ENCODE peak calls at places on chromosome 22, in nine cellular contexts. U, H, S, Z, L, W, E, M and F are unnamed samples.

GRCh38 chr22:36339171-36340065 is 48.3 kb downstream of the MYH9 start:
- DNase-seq in S (no peak), W (no peak), L (no peak), H (no peak), Z (no peak), E (no peak), U (no peak), M (no peak), F (no peak)

GRCh38 chr22:39153220-39153860 is 860 bp upstream of the CBX7 start:
- DNase-seq in S (no peak), E (no peak), H (no peak), L (peak; percentile 57), M (peak; percentile 65), Z (no peak), U (peak; percentile 72), W (no peak), F (no peak)

GRCh38 chr22:33050614-33051230 is 7.5 kb downstream of the SYN3 start:
- DNase-seq in E (no peak), U (no peak), H (no peak), M (no peak), S (no peak), Z (no peak), W (no peak), L (peak; percentile 72), F (no peak)

GRCh38 chr22:46425011-46425410 is 89.5 kb downstream of the TRMU start:
- DNase-seq in W (no peak), H (no peak), S (no peak), Z (no peak), U (no peak), L (no peak), E (no peak), M (no peak), F (no peak)

GRCh38 chr22:35559354-35560005 is 18.8 kb downstream of the RASD2 start:
- DNase-seq in Z (no peak), L (no peak), U (no peak), W (no peak), E (no peak), S (no peak), H (no peak), M (no peak), F (no peak)

GRCh38 chr22:44865193-44866057 is 113.0 kb downstream of the ARHGAP8 start:
- DNase-seq in E (peak; percentile 58), U (no peak), Z (no peak), M (no peak), S (no peak), H (no peak), W (no peak), L (peak; percentile 25), F (no peak)

GRCh38 chr22:17997456-17997855 is 26.9 kb downstream of the MICAL3 start:
- DNase-seq in Z (no peak), U (peak; percentile 52), M (no peak), W (no peak), S (no peak), L (no peak), E (no peak), H (no peak), F (no peak)

GRCh38 chr22:21100149-21101032 is 54.6 kb downstream of the LRRC74B start:
- DNase-seq in W (no peak), L (no peak), M (no peak), E (no peak), S (no peak), U (no peak), H (no peak), Z (no peak), F (no peak)

GRCh38 chr22:49725516-49725915 is 102.2 kb downstream of the BRD1 start:
- DNase-seq in W (no peak), H (no peak), Z (no peak), M (no peak), S (no peak), E (peak; percentile 47), L (no peak), U (no peak), F (peak; percentile 87)

GRCh38 chr22:49726022-49726681 is 101.5 kb downstream of the BRD1 start:
- DNase-seq in M (no peak), W (no peak), E (no peak), L (no peak), Z (no peak), S (no peak), U (no peak), H (no peak), F (peak; percentile 60)

GRCh38 chr22:49724893-49725489 is 102.7 kb downstream of the BRD1 start:
- DNase-seq in H (peak; percentile 90), S (no peak), E (peak; percentile 83), W (peak; percentile 67), U (no peak), M (peak; percentile 79), L (no peak), Z (no peak), F (peak; percentile 92)

GRCh38 chr22:49723478-49724029 is 104.1 kb downstream of the BRD1 start:
- DNase-seq in L (no peak), W (no peak), U (no peak), H (no peak), E (no peak), M (no peak), S (no peak), Z (no peak), F (peak; percentile 70)

DNA sequence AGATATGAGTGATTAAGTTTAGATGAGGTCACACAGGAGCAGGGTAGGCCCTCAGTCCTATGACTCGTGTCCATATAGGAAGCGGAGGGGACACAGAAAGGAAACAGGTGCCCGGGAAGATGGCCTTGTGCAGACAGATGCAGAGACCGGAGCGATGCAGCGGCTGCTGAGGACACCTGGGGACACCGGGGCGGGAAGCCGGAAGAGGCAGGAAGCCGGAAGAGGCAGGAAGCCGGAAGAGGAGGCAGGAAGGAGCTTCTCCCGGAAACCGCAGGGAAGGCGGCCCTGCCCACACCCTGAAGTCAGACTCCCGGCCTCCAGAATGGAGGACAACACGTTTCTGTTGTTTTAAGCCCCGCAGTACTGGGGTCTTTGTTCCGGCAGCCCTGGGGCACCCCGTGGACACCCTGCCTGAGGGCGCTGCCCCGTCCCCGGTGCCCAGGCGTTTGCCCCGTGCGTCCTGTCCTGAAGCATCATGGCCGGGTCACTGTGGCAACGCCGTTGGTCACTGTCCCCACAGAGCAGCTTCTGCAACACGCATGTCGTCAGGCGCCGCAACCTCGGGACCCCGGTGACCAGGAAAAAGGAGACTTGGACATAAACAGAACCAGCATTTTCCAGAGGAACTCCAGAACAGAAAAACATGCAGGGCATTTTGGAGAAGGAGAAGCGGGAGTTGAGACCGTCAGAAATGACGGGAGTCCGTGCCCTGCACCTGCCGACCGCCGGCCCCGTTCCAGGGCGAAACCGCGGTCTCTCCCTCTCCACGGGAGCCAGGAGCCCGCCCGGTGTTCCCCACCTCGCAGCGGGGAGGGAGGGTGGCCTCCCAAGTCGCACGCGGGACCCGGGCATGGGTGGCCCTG is 103.4 kb downstream of the BRD1 start:
- DNase-seq in S (no peak), E (no peak), H (peak; percentile 69), L (no peak), U (no peak), Z (no peak), M (peak; percentile 65), W (no peak), F (peak; percentile 87)
- H3K4me3 ChIP-seq in S (no peak overlapping the region), E (peak overlapping the region; percentile 7), H (peak overlapping the region; percentile 43), L (no peak overlapping the region), U (peak overlapping the region; percentile 31), Z (no peak overlapping the region), M (peak overlapping the region; percentile 40), W (no peak overlapping the region), F (peak overlapping the region; percentile 38)

GRCh38 chr22:24140357-24140756 is 40.9 kb upstream of the SUSD2 start:
- DNase-seq in Z (no peak), U (no peak), L (no peak), H (no peak), S (no peak), W (no peak), E (no peak), M (no peak), F (no peak)
- H3K4me1 ChIP-seq in Z (peaks cover 24% of the 10 kb centered on the region), U (peaks cover 65% of the 10 kb centered on the region), L (no peaks in the 10 kb centered on the region), H (no peaks in the 10 kb centered on the region), S (no peaks in the 10 kb centered on the region), W (peaks cover under 1% of the 10 kb centered on the region), E (peaks cover 35% of the 10 kb centered on the region), M (peaks cover 48% of the 10 kb centered on the region), F (peaks cover 71% of the 10 kb centered on the region)

GRCh38 chr22:22883090-22883727 is 4.4 kb upstream of the IGLL5 start:
- DNase-seq in L (no peak), E (no peak), W (no peak), Z (no peak), S (no peak), M (no peak), H (no peak), U (no peak), F (no peak)

GRCh38 chr22:22884888-22885840 is 2.5 kb upstream of the IGLL5 start:
- DNase-seq in L (no peak), W (no peak), Z (no peak), U (no peak), M (no peak), H (no peak), S (no peak), E (no peak), F (no peak)

GRCh38 chr22:22882033-22882717 is 5.4 kb upstream of the IGLL5 start:
- DNase-seq in S (no peak), Z (no peak), M (no peak), U (no peak), W (no peak), E (no peak), L (peak; percentile 5), H (no peak), F (no peak)

GRCh38 chr22:22886546-22886945 is 1.1 kb upstream of the IGLL5 start:
- DNase-seq in M (no peak), H (no peak), U (no peak), W (no peak), Z (no peak), E (no peak), L (no peak), S (no peak), F (no peak)

DNA sequence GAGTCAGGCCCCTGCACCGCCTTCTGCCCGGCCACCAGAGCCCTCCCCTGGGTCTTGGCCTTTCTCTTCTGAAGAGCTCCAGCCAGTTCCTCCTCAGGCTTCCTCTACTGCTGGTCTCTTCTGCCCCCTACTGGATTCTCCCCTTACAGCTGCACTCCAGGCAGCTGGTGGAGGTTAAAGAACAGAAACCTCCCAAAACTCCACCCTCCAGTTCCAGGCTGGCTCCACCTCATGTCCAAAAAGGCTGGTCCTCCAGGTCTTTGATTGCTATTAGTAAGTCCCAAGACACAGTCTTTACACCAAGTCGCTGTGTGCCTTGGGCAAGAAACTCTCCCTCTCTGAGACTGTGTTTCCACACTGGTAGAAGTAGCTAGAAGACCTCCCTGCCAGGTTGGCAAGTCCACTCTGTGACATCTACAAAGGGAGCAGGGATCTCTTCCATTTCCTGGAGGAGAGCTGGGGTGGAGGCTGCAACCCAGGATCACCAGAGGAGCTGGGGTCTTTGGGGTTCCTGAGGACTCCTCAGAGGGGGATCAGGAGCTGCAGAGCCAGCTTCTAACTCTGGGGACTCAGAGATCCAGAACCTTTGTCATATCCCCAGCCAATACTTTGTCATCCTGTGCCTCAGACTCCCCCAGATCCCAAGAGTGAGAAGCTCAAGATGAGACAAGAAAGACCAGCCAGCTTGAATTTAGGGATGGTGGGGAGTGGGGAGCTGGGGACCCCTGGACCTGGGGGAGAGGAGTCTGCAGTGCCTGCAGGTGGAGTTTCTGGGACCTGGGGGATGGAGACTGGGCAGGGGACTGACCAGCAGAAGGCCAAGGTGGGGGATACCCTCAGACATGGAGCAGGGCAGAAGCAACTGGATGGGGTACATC is 3.4 kb upstream of the IGLL5 start:
- DNase-seq in M (no peak), H (peak; percentile 75), S (peak; percentile 43), E (no peak), L (peak; percentile 88), Z (no peak), W (peak; percentile 52), U (no peak), F (no peak)
- H3K4me3 ChIP-seq in M (no peak overlapping the region), H (no peak overlapping the region), S (no peak overlapping the region), E (no peak overlapping the region), L (no peak overlapping the region), Z (no peak overlapping the region), W (no peak overlapping the region), U (no peak overlapping the region), F (no peak overlapping the region)

GRCh38 chr22:43292633-43293025 is 50.5 kb downstream of the SCUBE1 start:
- DNase-seq in Z (no peak), U (no peak), L (no peak), S (no peak), E (no peak), H (peak; percentile 23), W (no peak), M (no peak), F (no peak)
- H3K4me1 ChIP-seq in Z (no peaks in the 10 kb centered on the region), U (peaks cover 32% of the 10 kb centered on the region), L (no peaks in the 10 kb centered on the region), S (no peaks in the 10 kb centered on the region), E (peaks cover 14% of the 10 kb centered on the region), H (peaks cover 11% of the 10 kb centered on the region), W (peaks cover 15% of the 10 kb centered on the region), M (peaks cover 59% of the 10 kb centered on the region), F (peaks cover 95% of the 10 kb centered on the region)